ENCODE peak calls at places on chromosomes 7 and 10, in six cellular contexts. S is A549, B is neural crest cell, A is ovary, K is NB4, N is heart right ventricle. Z is an unnamed sample.
A peak's percentile ranks its signal among the peaks of the same experiment; 100 is the strongest.

GRCh38 chr10:8435186-8436055 is 380.9 kb downstream of the GATA3 start:
- DNase-seq in N (no peak), B (no peak), K (no peak), S (peak; percentile 17), A (no peak), Z (no peak)

GRCh38 chr10:84587789-84588188 is 259.4 kb downstream of the CCSER2 start:
- DNase-seq in A (no peak), B (no peak), N (no peak), S (no peak), K (no peak), Z (no peak)

GRCh38 chr7:4000139-4000538 is 682.0 kb upstream of the FOXK1 start:
- DNase-seq in N (no peak), K (no peak), B (no peak), A (no peak), S (no peak), Z (no peak)

GRCh38 chr7:57403601-57404342 is 46.2 kb upstream of the ZNF716 start:
- DNase-seq in A (peak; percentile 61), S (no peak), K (peak; percentile 0), B (no peak), N (peak; percentile 79), Z (no peak)

GRCh38 chr7:93160410-93160809 is 12.2 kb upstream of the SAMD9L start:
- DNase-seq in K (no peak), B (no peak), A (no peak), N (no peak), S (no peak), Z (no peak)

GRCh38 chr7:1349351-1349761 is 109.9 kb downstream of the MICALL2 start:
- DNase-seq in K (no peak), B (no peak), N (no peak), A (no peak), S (no peak), Z (no peak)

GRCh38 chr10:11149499-11149898 is 131.8 kb downstream of the CELF2 start:
- DNase-seq in N (no peak), A (no peak), S (no peak), K (peak; percentile 43), B (no peak), Z (no peak)

GRCh38 chr7:6166443-6166871 is 106.0 kb downstream of the CYTH3 start:
- DNase-seq in A (no peak), K (peak; percentile 45), B (no peak), N (no peak), S (no peak), Z (no peak)

GRCh38 chr10:132965411-132966057 is 23.2 kb upstream of the CFAP46 start:
- DNase-seq in S (no peak), K (no peak), B (no peak), A (no peak), N (no peak), Z (no peak)

GRCh38 chr10:73956476-73957338 is 41.2 kb upstream of the VCL start:
- DNase-seq in A (no peak), S (no peak), K (peak; percentile 92), B (no peak), N (no peak), Z (no peak)

GRCh38 chr7:4745971-4746919 is 29.2 kb upstream of the AP5Z1 start:
- DNase-seq in S (peak; percentile 67), N (no peak), A (no peak), K (peak; percentile 38), B (no peak), Z (no peak)

GRCh38 chr10:124416733-124417132 is 2.0 kb downstream of the OAT start:
- DNase-seq in B (no peak), N (no peak), S (peak; percentile 31), A (no peak), K (no peak), Z (no peak)

GRCh38 chr7:125567686-125568085 is 638.1 kb upstream of the POT1 start:
- DNase-seq in S (no peak), K (no peak), A (no peak), N (no peak), B (no peak), Z (no peak)

GRCh38 chr7:27640914-27641570 is 21.6 kb downstream of the HIBADH start:
- DNase-seq in S (peak; percentile 76), K (peak; percentile 37), A (no peak), N (peak; percentile 59), B (no peak), Z (no peak)

GRCh38 chr7:111074071-111074771 is 16.7 kb upstream of the LRRN3 start:
- DNase-seq in S (no peak), A (no peak), N (no peak), B (no peak), K (no peak), Z (no peak)

GRCh38 chr10:34031410-34031809 is 696.9 kb upstream of the NRP1 start:
- DNase-seq in K (no peak), S (no peak), A (no peak), B (no peak), N (peak; percentile 19), Z (no peak)

GRCh38 chr7:96685353-96685752 is 24.3 kb downstream of the SEM1 start:
- DNase-seq in B (no peak), A (no peak), K (no peak), N (no peak), S (no peak), Z (no peak)

GRCh38 chr7:100887955-100888481 is 1.5 kb downstream of the UFSP1 start:
- DNase-seq in A (no peak), S (no peak), B (no peak), K (peak; percentile 61), N (no peak), Z (no peak)

GRCh38 chr7:132497098-132497497 is 79.2 kb downstream of the PLXNA4 start:
- DNase-seq in N (no peak), B (no peak), K (no peak), A (no peak), S (no peak), Z (no peak)

GRCh38 chr7:26694156-26694555 is 170.2 kb downstream of the SKAP2 start:
- DNase-seq in N (no peak), K (no peak), S (no peak), B (no peak), A (no peak), Z (no peak)

GRCh38 chr10:132837905-132838304 is 52.0 kb upstream of the NKX6-2 start:
- DNase-seq in A (no peak), K (no peak), B (no peak), N (no peak), S (no peak), Z (peak; percentile 19)

DNA sequence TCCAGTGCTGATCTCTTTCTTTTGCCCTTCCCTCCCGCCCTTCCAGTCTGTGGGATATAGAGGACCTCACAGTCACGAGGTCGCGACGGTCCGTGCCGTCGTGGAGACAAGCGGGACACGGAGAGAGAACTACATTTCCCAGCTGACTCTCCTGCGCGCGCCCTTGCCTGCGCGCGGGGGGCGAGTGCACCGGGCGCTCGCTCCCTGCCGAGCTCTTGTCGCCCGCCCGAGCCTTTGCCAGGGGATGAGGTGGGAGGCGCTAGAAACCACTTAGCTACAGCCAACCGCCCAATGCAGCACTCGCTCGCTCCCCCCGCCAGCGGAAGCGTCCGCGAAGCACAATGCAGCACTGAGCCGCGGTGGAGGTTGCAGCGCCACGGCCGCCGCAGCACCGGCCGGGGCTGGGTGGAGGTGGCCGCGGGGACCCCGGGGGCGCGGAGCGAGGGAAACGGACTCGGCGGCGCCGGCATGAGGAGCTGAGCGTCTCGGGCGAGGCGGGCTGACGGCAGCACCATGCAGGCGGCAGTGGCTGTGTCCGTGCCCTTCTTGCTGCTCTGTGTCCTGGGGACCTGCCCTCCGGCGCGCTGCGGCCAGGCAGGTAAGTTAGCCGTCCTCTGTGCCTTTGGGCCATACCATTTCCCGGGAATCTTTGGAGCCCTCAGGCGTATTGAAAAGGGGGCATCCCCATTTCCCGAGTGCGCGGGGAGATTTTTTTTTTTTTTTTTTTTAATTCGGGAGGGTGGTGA is at the start of gene ADAM22:
- DNase-seq in S (peak; percentile 79), N (peak; percentile 89), K (peak; percentile 98), B (peak; percentile 82), A (peak; percentile 86), Z (peak; percentile 82)
- TF ChIP-seq CTCF in S (no peak), N (no peak), K (no peak), B (no peak), A (no peak), Z (no peak)

DNA sequence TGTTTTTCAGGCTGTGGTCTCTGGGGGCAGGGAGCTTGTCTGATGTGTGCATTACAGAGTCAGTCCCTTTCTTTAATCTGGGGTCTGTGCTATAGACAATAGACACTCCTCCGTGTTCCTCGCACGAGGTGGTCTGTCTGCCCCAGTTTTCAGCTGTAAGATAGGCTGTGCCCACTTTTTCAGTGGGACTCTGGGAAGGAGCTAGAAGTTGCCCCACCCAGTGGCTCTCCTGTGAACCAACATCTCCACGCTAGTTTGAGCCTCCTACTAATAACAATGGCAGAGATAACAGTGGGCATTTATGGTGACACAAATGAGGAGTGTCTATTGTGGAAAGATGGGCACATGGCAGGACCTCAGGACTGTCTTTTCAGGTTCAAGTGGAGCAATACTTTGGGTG is 44.0 kb downstream of the ADRB1 start:
- DNase-seq in B (no peak), N (no peak), K (no peak), A (no peak), S (no peak), Z (no peak)
- TF ChIP-seq CTCF in B (no peak), N (no peak), K (no peak), A (no peak), S (no peak), Z (no peak)

GRCh38 chr10:47240173-47240572 is 59.8 kb upstream of the GDF10 start:
- DNase-seq in B (no peak), S (no peak), K (no peak), A (no peak), N (no peak), Z (peak; percentile 27)

GRCh38 chr10:47239211-47239610 is 60.8 kb upstream of the GDF10 start:
- DNase-seq in B (no peak), K (peak; percentile 38), N (no peak), S (no peak), A (no peak), Z (peak; percentile 13)

GRCh38 chr10:47241256-47241655 is 58.7 kb upstream of the GDF10 start:
- DNase-seq in B (no peak), N (no peak), S (no peak), K (no peak), A (no peak), Z (peak; percentile 22)

GRCh38 chr10:47237316-47238260 is 62.4 kb upstream of the GDF10 start:
- DNase-seq in A (no peak), B (no peak), K (no peak), N (no peak), S (no peak), Z (no peak)

DNA sequence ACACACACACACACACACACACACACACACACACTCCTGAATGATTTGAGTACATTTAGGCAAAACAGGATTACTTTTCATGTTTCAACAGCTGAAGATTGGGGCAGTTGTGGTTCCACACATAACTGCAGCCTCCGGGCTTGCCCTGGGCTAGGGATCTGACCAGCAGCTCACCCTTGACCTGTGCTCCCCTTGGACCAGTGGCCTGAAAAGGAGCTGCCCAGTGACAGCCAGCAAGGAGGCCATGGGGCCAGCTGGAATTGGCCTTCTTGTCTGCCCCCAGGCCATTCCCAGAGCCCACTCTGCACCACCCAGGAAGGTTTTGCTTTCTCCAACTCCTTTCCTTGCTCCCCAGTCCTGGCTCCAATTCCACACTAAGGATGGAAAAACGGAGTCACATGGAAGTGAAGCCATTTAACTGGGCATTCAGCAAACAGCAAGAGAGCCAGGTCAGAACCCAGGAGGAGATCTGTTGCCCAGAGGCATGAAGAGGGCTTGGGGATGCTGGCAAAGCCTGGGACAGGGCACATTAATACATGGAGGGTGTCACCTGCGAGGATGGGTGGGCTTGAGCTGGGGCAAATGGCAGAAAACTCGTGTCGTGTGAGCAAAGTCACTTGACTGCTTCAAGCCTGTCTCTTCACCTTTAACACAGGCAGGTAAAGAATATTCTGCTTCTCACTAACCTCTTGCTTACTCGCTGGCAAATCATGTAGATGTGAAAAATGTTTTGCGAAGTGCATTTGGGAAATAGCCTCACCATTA is 61.5 kb upstream of the GDF10 start:
- DNase-seq in A (no peak), B (no peak), N (no peak), S (no peak), K (no peak), Z (peak; percentile 27)
- TF ChIP-seq CTCF in A (no peak), B (no peak), N (no peak), S (no peak), K (no peak), Z (no peak)

GRCh38 chr10:30842185-30842584 is 189.5 kb downstream of the ZNF438 start:
- DNase-seq in K (peak; percentile 25), B (no peak), S (no peak), A (no peak), N (no peak), Z (no peak)
- TF ChIP-seq CTCF in K (no peak), B (no peak), S (no peak), A (no peak), N (no peak), Z (no peak)

Z was measured in mesothelial cell of epicardium.